ENCODE peak calls at places on chromosomes 3 and 15, in eight cellular contexts. X is left ventricle myocardium inferior, R is sigmoid colon, M is choroid plexus epithelial cell, U is left lung, P is adrenal gland, Q is astrocyte, H is OCI-LY7. Z is an unnamed sample.

GRCh38 chr15:62564889-62565288 is 399.8 kb upstream of the C2CD4B start:
- DNase-seq in Q (no peak), X (no peak), M (no peak), P (no peak), U (no peak), H (no peak), R (no peak), Z (no peak)

GRCh38 chr3:40037582-40037981 is 228.2 kb downstream of the MYRIP start:
- DNase-seq in R (no peak), M (no peak), X (no peak), U (no peak), H (no peak), P (no peak), Q (no peak), Z (no peak)

GRCh38 chr3:175316799-175317198 is 457.7 kb downstream of the NAALADL2 start:
- DNase-seq in M (no peak), R (no peak), Q (no peak), U (no peak), P (no peak), H (no peak), X (no peak), Z (no peak)

GRCh38 chr3:170469151-170470062 is 50.7 kb downstream of the CLDN11 start:
- DNase-seq in P (no peak), R (peak; percentile 70), M (peak; percentile 40), U (no peak), Q (peak; percentile 74), H (no peak), X (no peak), Z (no peak)

GRCh38 chr3:171679011-171679492 is 131.2 kb downstream of the PLD1 start:
- DNase-seq in R (no peak), M (no peak), P (no peak), H (no peak), Q (no peak), X (no peak), U (no peak), Z (no peak)

GRCh38 chr15:86942285-86942684 is 862.6 kb downstream of the AGBL1 start:
- DNase-seq in X (no peak), P (no peak), Q (peak; percentile 40), R (no peak), U (no peak), M (no peak), H (no peak), Z (no peak)

GRCh38 chr15:79067434-79067833 is 23.1 kb downstream of the RASGRF1 start:
- DNase-seq in R (peak; percentile 88), Q (no peak), P (no peak), M (peak; percentile 7), X (no peak), U (no peak), H (no peak), Z (no peak)

GRCh38 chr3:11545186-11545851 is 98.4 kb downstream of the VGLL4 start:
- DNase-seq in M (no peak), X (no peak), P (no peak), U (no peak), H (no peak), R (peak; percentile 66), Q (no peak), Z (no peak)

GRCh38 chr3:56771376-56771775 is 30.4 kb downstream of the ARHGEF3 start:
- DNase-seq in R (no peak), P (no peak), H (no peak), Q (no peak), M (no peak), U (no peak), X (no peak), Z (no peak)

GRCh38 chr3:44048196-44048924 is 193.3 kb upstream of the TOPAZ1 start:
- DNase-seq in Q (peak; percentile 58), X (no peak), H (no peak), R (no peak), P (no peak), U (no peak), M (peak; percentile 30), Z (peak; percentile 20)

GRCh38 chr15:35168464-35168863 is 83.4 kb upstream of the NANOGP8 start:
- DNase-seq in X (no peak), Q (peak; percentile 79), P (no peak), U (no peak), M (peak; percentile 70), H (no peak), R (no peak), Z (peak; percentile 39)

GRCh38 chr3:187737401-187738088 is 7.7 kb downstream of the BCL6 start:
- DNase-seq in U (peak; percentile 96), R (peak; percentile 92), M (peak; percentile 84), X (peak; percentile 79), Q (peak; percentile 64), P (peak; percentile 84), H (no peak), Z (peak; percentile 86)

GRCh38 chr3:37056826-37057225 is 63.5 kb downstream of the MLH1 start:
- DNase-seq in R (no peak), P (no peak), X (no peak), H (no peak), M (no peak), U (no peak), Q (no peak), Z (no peak)

GRCh38 chr15:90239371-90239770 is 5.4 kb downstream of the GDPGP1 start:
- DNase-seq in P (no peak), U (no peak), R (no peak), Q (no peak), H (no peak), M (no peak), X (no peak), Z (no peak)

GRCh38 chr3:13718437-13718836 is 161.4 kb downstream of the WNT7A start:
- DNase-seq in M (no peak), Q (no peak), R (peak; percentile 48), P (no peak), H (no peak), X (no peak), U (no peak), Z (no peak)

DNA sequence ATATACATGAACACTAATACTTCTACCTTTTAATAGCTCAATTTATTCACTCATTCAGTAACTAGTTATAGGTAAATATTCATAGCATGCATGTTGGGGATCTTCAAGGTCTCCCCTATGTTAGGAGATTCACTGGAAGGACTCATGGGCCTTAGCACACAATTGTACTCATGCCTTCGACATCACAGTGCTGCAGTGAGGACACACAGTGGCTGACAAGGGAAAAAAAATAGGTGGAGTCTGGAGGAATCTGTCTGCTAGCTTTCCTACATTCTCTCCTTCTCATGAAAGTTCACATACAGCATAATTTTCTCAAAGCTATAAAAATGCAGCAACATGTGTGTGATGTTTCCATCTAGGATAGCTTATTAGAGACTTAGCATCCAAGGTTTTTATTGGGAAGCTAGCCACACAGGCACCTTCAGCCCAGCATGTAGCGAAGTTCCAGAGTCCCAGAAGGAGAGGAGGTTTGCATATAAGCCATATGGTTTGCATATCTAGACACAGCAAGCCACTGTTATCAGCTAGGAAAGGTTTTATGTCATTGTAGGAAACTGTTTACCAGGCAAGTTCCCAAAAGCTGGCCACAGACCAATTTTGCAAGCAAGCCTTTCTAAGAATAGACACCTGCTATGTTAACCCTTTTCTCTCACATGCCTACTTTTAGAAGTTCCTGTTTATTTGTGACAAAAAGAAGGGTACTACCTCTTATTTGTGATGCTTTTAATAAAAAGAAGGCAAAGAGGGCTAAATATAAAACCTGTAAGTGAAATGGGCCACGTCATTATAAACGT is 46.4 kb downstream of the MORC1 start:
- DNase-seq in R (no peak), Q (no peak), U (no peak), X (no peak), M (no peak), P (no peak), H (no peak), Z (no peak)
- TF ChIP-seq CTCF in R (no peak), Q (no peak), U (no peak), X (no peak), M (no peak), P (no peak), H (peak; percentile 17), Z (no peak)

DNA sequence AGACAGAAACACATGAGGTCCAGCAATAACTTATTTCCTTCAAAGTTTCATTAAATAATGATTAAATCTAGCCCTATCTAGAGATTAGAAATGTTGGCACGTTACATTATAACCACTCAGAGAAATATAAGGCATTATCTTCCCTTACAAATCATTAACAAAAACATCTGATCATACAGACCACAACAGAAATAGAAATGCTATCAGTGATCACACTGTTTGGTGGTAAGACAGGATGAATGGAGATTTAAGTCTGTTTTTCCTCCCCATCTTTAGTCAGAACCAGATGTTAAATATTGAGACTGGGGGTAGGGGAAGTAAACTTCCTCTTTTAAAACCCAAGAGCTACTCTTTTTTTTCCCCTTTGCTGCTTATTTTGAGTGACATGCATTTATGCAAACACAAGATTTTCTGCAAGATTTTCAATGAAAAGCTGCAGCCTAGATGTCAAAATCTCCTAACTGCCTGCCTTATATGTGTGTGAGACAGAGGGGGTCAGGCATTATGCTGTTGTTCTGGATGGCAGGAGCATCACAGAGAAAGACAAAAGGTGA is 70.4 kb downstream of the CBLB start:
- DNase-seq in H (peak; percentile 90), P (no peak), U (no peak), R (no peak), Q (peak; percentile 55), X (no peak), M (peak; percentile 25), Z (peak; percentile 46)
- H3K4me3 ChIP-seq in H (peak overlapping the region; percentile 37), P (no peak overlapping the region), U (no peak overlapping the region), R (no peak overlapping the region), Q (no peak overlapping the region), X (no peak overlapping the region), M (no peak overlapping the region), Z (no peak overlapping the region)

GRCh38 chr3:49028673-49029562 is at the start of gene IMPDH2:
- DNase-seq in R (peak; percentile 96), X (peak; percentile 93), P (peak; percentile 94), Q (peak; percentile 75), M (peak; percentile 94), H (peak; percentile 97), U (peak; percentile 98), Z (peak; percentile 95)
- TF ChIP-seq CTCF in R (no peak), X (peak; percentile 12), P (no peak), Q (no peak), M (peak; percentile 13), H (peak; percentile 48), U (peak; percentile 15), Z (no peak)

GRCh38 chr15:94236638-94237037 is 5.3 kb downstream of the MCTP2 start:
- DNase-seq in Q (no peak), U (no peak), X (no peak), P (no peak), R (no peak), M (no peak), H (no peak), Z (no peak)

GRCh38 chr15:94235041-94235440 is 3.7 kb downstream of the MCTP2 start:
- DNase-seq in U (no peak), M (no peak), X (no peak), P (no peak), Q (no peak), H (no peak), R (no peak), Z (no peak)

GRCh38 chr15:94235681-94236080 is 4.3 kb downstream of the MCTP2 start:
- DNase-seq in Q (no peak), H (no peak), X (no peak), U (no peak), M (no peak), R (no peak), P (no peak), Z (no peak)

GRCh38 chr15:94232107-94232506 is 746 bp downstream of the MCTP2 start:
- DNase-seq in P (no peak), Q (no peak), X (no peak), H (peak; percentile 78), U (no peak), M (no peak), R (no peak), Z (no peak)

DNA sequence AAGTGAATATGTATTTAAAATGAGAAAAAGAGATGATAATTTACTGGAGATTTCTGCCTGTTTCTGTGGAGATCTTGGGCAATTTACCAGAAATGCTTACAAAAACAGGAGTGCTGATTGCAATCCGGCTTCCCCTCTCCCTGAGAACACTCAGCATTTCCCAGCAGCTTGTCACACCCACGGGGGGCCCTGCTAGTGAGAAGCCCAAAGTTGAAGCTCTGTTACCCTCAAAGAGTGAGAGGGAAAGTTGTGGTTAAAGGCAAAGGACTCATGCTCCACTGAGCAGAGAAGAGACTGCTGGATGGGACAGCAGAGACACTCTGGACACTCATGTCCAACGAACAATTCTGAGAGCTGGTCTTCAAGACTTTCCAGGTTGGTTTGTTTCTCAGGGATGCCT is 2.9 kb downstream of the MCTP2 start:
- DNase-seq in U (peak; percentile 74), Q (no peak), R (no peak), H (no peak), M (peak; percentile 35), X (no peak), P (no peak), Z (no peak)
- H3K4me3 ChIP-seq in U (no peak overlapping the region), Q (no peak overlapping the region), R (no peak overlapping the region), H (peak overlapping the region; percentile 86), M (no peak overlapping the region), X (no peak overlapping the region), P (no peak overlapping the region), Z (no peak overlapping the region)

Z was measured in cardiac fibroblast.